ENCODE peak calls at places on chromosomes 3 and 15, in four cellular contexts. N, Y, L and C are unnamed samples.
A peak's percentile ranks its signal among the peaks of the same experiment; 100 is the strongest.

GRCh38 chr3:151538706-151539403 is 78.0 kb upstream of the IGSF10 start:
- DNase-seq in Y (no peak), N (peak; percentile 69), L (peak; percentile 38), C (no peak)

GRCh38 chr3:14803981-14804834 is 14.6 kb upstream of the FGD5 start:
- DNase-seq in L (no peak), N (no peak), Y (no peak), C (no peak)

GRCh38 chr3:117719316-117719926 is 1009.8 kb downstream of the TUSC7 start:
- DNase-seq in N (no peak), Y (no peak), L (no peak), C (peak; percentile 34)

GRCh38 chr15:37015476-37015875 is 84.9 kb downstream of the MEIS2 start:
- DNase-seq in Y (no peak), L (no peak), N (no peak), C (no peak)

GRCh38 chr3:53772562-53773329 is 73.5 kb downstream of the CHDH start:
- DNase-seq in Y (peak; percentile 8), N (no peak), L (no peak), C (no peak)

GRCh38 chr3:43394071-43394501 is 107.7 kb downstream of the SNRK start:
- DNase-seq in Y (no peak), L (peak; percentile 71), N (peak; percentile 44), C (no peak)

GRCh38 chr15:50758712-50759205 is 6.7 kb downstream of the SPPL2A start:
- DNase-seq in N (no peak), L (peak; percentile 16), Y (no peak), C (no peak)

GRCh38 chr3:125055165-125055912 is 458 bp downstream of the HEG1 start:
- DNase-seq in L (no peak), Y (no peak), N (peak; percentile 73), C (peak; percentile 27)

GRCh38 chr3:17046623-17047022 is 161.9 kb downstream of the PLCL2 start:
- DNase-seq in L (no peak), Y (no peak), N (no peak), C (no peak)

GRCh38 chr3:27279153-27279552 is 90.0 kb downstream of the NEK10 start:
- DNase-seq in L (peak; percentile 5), Y (no peak), N (no peak), C (no peak)

GRCh38 chr3:101072299-101072698 is 79.1 kb upstream of the ABI3BP start:
- DNase-seq in Y (no peak), L (peak; percentile 18), N (no peak), C (peak; percentile 12)

GRCh38 chr3:71753716-71754609 is at the start of gene GPR27:
- DNase-seq in L (no peak), N (peak; percentile 24), Y (no peak), C (peak; percentile 10)

GRCh38 chr15:74783072-74783807 is 1.4 kb downstream of the CSK start:
- DNase-seq in Y (no peak), L (no peak), N (no peak), C (peak; percentile 48)

GRCh38 chr3:119145500-119146167 is at the start of gene TEX55:
- DNase-seq in Y (peak; percentile 36), N (no peak), L (peak; percentile 32), C (peak; percentile 64)

GRCh38 chr3:191329654-191330308 is 545 bp downstream of the UTS2B start:
- DNase-seq in L (no peak), N (peak; percentile 46), Y (no peak), C (peak; percentile 31)

GRCh38 chr3:135348698-135349097 is 553.6 kb downstream of the EPHB1 start:
- DNase-seq in N (no peak), Y (no peak), L (no peak), C (no peak)

GRCh38 chr15:71282086-71282485 is 166.8 kb downstream of the THSD4 start:
- DNase-seq in L (peak; percentile 83), Y (no peak), N (no peak), C (no peak)

GRCh38 chr3:42855547-42856380 is 19.9 kb downstream of the CYP8B1 start:
- DNase-seq in N (no peak), L (no peak), Y (no peak), C (no peak)

GRCh38 chr15:74173545-74174215 is at the start of gene ISLR:
- DNase-seq in N (peak; percentile 78), L (no peak), Y (no peak), C (no peak)

GRCh38 chr15:59632714-59633113 is 21.1 kb downstream of the GCNT3 start:
- DNase-seq in Y (no peak), L (no peak), N (no peak), C (no peak)

GRCh38 chr3:10973196-10973595 is 19.4 kb upstream of the SLC6A1 start:
- DNase-seq in Y (no peak), L (no peak), N (no peak), C (no peak)

GRCh38 chr3:29338981-29339833 is 58.3 kb downstream of the RBMS3 start:
- DNase-seq in N (no peak), L (no peak), Y (no peak), C (no peak)

GRCh38 chr3:11601446-11602241 is 42.1 kb downstream of the VGLL4 start:
- DNase-seq in L (peak; percentile 23), Y (no peak), N (no peak), C (no peak)

GRCh38 chr3:103829723-103830326 is 1395.0 kb downstream of the ZPLD1 start:
- DNase-seq in L (no peak), Y (no peak), N (no peak), C (no peak)

GRCh38 chr3:157999246-157999645 is 107.0 kb downstream of the SHOX2 start:
- DNase-seq in Y (no peak), L (no peak), N (no peak), C (no peak)

GRCh38 chr3:72270072-72270611 is 485.2 kb upstream of the PROK2 start:
- DNase-seq in N (peak; percentile 94), L (peak; percentile 95), Y (peak; percentile 77), C (peak; percentile 58)

GRCh38 chr3:17079933-17080332 is 195.2 kb downstream of the PLCL2 start:
- DNase-seq in Y (no peak), N (no peak), L (no peak), C (no peak)

GRCh38 chr3:100532411-100532810 is 40.0 kb downstream of the TMEM45A start:
- DNase-seq in L (no peak), N (no peak), Y (no peak), C (no peak)

GRCh38 chr3:13566462-13566748 is 17.5 kb downstream of the FBLN2 start:
- DNase-seq in Y (no peak), N (no peak), L (no peak), C (no peak)

GRCh38 chr3:12994357-12994606 is 78.9 kb downstream of the IQSEC1 start:
- DNase-seq in Y (no peak), L (no peak), N (peak; percentile 66), C (no peak)

GRCh38 chr15:71678191-71678590 is 132.2 kb upstream of the NR2E3 start:
- DNase-seq in L (no peak), Y (no peak), N (no peak), C (no peak)

GRCh38 chr3:36494461-36495109 is 114.3 kb downstream of the STAC start:
- DNase-seq in L (peak; percentile 54), Y (peak; percentile 15), N (no peak), C (peak; percentile 3)

GRCh38 chr15:95989392-95989791 is 341.1 kb upstream of the NR2F2 start:
- DNase-seq in L (no peak), N (no peak), Y (no peak), C (no peak)

GRCh38 chr15:95988574-95988887 is 342.0 kb upstream of the NR2F2 start:
- DNase-seq in L (peak; percentile 9), Y (no peak), N (peak; percentile 69), C (no peak)

GRCh38 chr15:95990833-95991232 is 339.7 kb upstream of the NR2F2 start:
- DNase-seq in L (no peak), N (no peak), Y (no peak), C (no peak)

GRCh38 chr15:95987886-95988573 is 342.5 kb upstream of the NR2F2 start:
- DNase-seq in L (no peak), Y (no peak), N (no peak), C (no peak)

DNA sequence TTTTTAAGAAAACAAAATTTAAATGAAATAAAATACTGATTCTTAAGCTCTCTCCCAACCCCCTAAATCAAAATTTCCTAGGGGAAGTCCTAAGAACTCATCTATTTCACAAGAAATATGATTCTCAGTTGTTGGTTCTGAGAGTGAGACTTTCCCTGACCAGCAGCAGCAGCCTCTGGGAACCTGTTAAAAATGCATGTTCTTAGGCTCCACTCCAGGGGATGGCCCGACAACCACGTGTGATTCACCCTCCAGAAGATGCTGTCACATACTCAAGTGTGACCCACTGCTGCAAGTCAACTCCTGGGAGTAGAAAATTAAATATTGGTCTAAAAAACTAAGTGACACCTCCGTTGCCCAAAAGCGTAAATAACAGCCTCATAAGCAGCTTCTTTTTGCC is 343.2 kb upstream of the NR2F2 start:
- DNase-seq in N (no peak), L (no peak), Y (no peak), C (no peak)
- TF ChIP-seq CTCF in N (no peak), L (no peak), Y (no peak), C (no peak)

DNA sequence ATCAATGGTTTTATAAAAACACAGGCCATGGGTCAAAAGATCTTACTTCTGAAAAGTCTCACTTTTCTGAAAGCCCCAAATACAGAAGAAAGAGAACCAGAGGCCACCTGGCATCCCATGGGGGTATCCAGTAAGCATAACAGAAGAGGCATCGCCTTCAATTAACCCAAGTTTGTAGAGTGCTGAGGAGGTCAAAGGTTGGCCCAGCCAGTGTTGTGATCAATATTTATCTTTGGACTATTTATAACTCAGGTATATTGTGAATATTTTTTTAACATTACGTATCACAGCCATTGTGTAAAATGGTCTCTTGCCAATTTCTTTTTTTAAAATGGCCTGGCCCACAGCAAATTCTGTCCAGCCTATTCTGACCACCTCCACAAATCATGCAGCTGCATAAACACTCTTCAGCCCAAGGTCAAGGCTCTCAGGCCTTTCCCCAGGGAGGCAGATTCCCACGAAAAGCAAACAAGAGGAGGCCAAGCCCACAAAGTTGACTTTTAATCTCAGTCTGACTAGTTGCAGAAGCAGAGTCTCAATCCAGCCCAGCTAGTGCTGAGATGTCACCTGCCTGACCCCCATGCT is 26.2 kb upstream of the SPTBN5 start:
- DNase-seq in L (peak; percentile 91), N (peak; percentile 71), Y (peak; percentile 81), C (no peak)
- H3K27ac ChIP-seq in L (peak overlapping the region; percentile 51), N (no peak overlapping the region), Y (peak overlapping the region; percentile 21), C (no peak overlapping the region)

GRCh38 chr3:168116279-168116678 is 20.6 kb upstream of the GOLIM4 start:
- DNase-seq in N (no peak), Y (no peak), L (no peak), C (no peak)

GRCh38 chr3:168117853-168118313 is 22.2 kb upstream of the GOLIM4 start:
- DNase-seq in Y (no peak), N (no peak), L (peak; percentile 39), C (no peak)

GRCh38 chr3:168112894-168113293 is 17.2 kb upstream of the GOLIM4 start:
- DNase-seq in N (no peak), Y (no peak), L (no peak), C (no peak)

GRCh38 chr3:168113848-168114247 is 18.1 kb upstream of the GOLIM4 start:
- DNase-seq in N (no peak), L (no peak), Y (no peak), C (no peak)

DNA sequence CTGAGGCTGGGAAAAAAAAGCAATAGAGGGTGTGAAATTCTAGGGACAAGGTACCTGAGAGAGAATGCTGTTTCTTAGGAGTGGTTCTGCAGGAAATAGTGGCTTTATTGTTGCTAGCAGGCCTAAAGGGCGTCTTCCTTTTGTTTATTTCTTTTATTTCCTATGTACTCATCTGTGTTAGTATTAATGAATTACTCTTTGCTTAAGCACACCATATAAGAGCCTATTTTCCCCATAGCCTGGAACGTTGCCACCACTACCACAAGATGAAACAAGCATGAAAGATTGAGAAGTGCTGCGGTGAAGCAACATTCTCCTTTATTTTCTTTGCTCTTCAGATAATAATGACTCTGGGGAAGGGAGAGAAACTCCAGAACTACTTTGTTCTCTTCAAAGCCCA is 21.3 kb upstream of the GOLIM4 start:
- DNase-seq in Y (no peak), N (no peak), L (peak; percentile 22), C (no peak)
- TF ChIP-seq CTCF in Y (no peak), N (no peak), L (no peak), C (no peak)

GRCh38 chr3:188217011-188217463 is 63.1 kb downstream of the LPP start:
- DNase-seq in L (no peak), Y (no peak), N (no peak), C (no peak)
- H3K27ac ChIP-seq in L (no peak overlapping the region), Y (no peak overlapping the region), N (no peak overlapping the region), C (no peak overlapping the region)